ENCODE peak calls at places on chromosomes 6 and 20, in eight cellular contexts. One of them, this sample, is unnamed.

GRCh38 chr6:156517090-156517489 is 260.1 kb upstream of the ARID1B start:
- DNase-seq in ovary: no peak
- DNase-seq in psoas muscle: no peak
- DNase-seq in astrocyte: no peak
- DNase-seq in PC-9: no peak
- DNase-seq in sigmoid colon: no peak
- DNase-seq in IMR-90: no peak
- DNase-seq in fibroblast of lung: no peak
- DNase-seq in this sample: no peak

GRCh38 chr6:29696147-29697129 is 15.5 kb upstream of the ZFP57 start:
- DNase-seq in astrocyte: no peak
- DNase-seq in IMR-90: no peak
- DNase-seq in psoas muscle: no peak
- DNase-seq in sigmoid colon: no peak
- DNase-seq in PC-9: no peak
- DNase-seq in ovary: no peak
- DNase-seq in fibroblast of lung: no peak
- DNase-seq in this sample: no peak

GRCh38 chr20:59676126-59676876 is 72.0 kb downstream of the PHACTR3 start:
- DNase-seq in IMR-90: no peak
- DNase-seq in fibroblast of lung: no peak
- DNase-seq in astrocyte: no peak
- DNase-seq in psoas muscle: no peak
- DNase-seq in ovary: no peak
- DNase-seq in sigmoid colon: no peak
- DNase-seq in PC-9: no peak
- DNase-seq in this sample: no peak

GRCh38 chr6:129317931-129318820 is 391.8 kb downstream of the ARHGAP18 start:
- DNase-seq in astrocyte: peak; percentile 44
- DNase-seq in psoas muscle: no peak
- DNase-seq in ovary: no peak
- DNase-seq in sigmoid colon: no peak
- DNase-seq in PC-9: peak; percentile 100
- DNase-seq in IMR-90: peak; percentile 47
- DNase-seq in fibroblast of lung: peak; percentile 47
- DNase-seq in this sample: no peak

GRCh38 chr6:168365422-168366165 is 46.0 kb upstream of the DACT2 start:
- DNase-seq in sigmoid colon: peak; percentile 47
- DNase-seq in fibroblast of lung: no peak
- DNase-seq in ovary: peak; percentile 29
- DNase-seq in psoas muscle: peak; percentile 5
- DNase-seq in IMR-90: no peak
- DNase-seq in astrocyte: no peak
- DNase-seq in PC-9: no peak
- DNase-seq in this sample: no peak

GRCh38 chr6:125868996-125869395 is 78.2 kb downstream of the NCOA7 start:
- DNase-seq in IMR-90: no peak
- DNase-seq in psoas muscle: peak; percentile 42
- DNase-seq in sigmoid colon: peak; percentile 70
- DNase-seq in astrocyte: no peak
- DNase-seq in PC-9: no peak
- DNase-seq in ovary: no peak
- DNase-seq in fibroblast of lung: no peak
- DNase-seq in this sample: no peak

GRCh38 chr20:46159101-46159897 is 41.2 kb downstream of the CD40 start:
- DNase-seq in ovary: no peak
- DNase-seq in PC-9: no peak
- DNase-seq in IMR-90: no peak
- DNase-seq in fibroblast of lung: no peak
- DNase-seq in astrocyte: no peak
- DNase-seq in sigmoid colon: no peak
- DNase-seq in psoas muscle: no peak
- DNase-seq in this sample: no peak

GRCh38 chr6:45737331-45738056 is 278.2 kb downstream of the CLIC5 start:
- DNase-seq in ovary: no peak
- DNase-seq in PC-9: no peak
- DNase-seq in astrocyte: no peak
- DNase-seq in sigmoid colon: no peak
- DNase-seq in IMR-90: no peak
- DNase-seq in psoas muscle: no peak
- DNase-seq in fibroblast of lung: no peak
- DNase-seq in this sample: no peak

GRCh38 chr20:63842258-63842657 is 11.2 kb upstream of the ZBTB46 start:
- DNase-seq in psoas muscle: no peak
- DNase-seq in fibroblast of lung: no peak
- DNase-seq in ovary: no peak
- DNase-seq in sigmoid colon: no peak
- DNase-seq in IMR-90: no peak
- DNase-seq in astrocyte: no peak
- DNase-seq in PC-9: no peak
- DNase-seq in this sample: no peak

GRCh38 chr6:98880486-98880885 is 46.1 kb downstream of the POU3F2 start:
- DNase-seq in fibroblast of lung: no peak
- DNase-seq in IMR-90: no peak
- DNase-seq in psoas muscle: no peak
- DNase-seq in astrocyte: no peak
- DNase-seq in PC-9: no peak
- DNase-seq in ovary: no peak
- DNase-seq in sigmoid colon: no peak
- DNase-seq in this sample: no peak

GRCh38 chr6:17584241-17584803 is 15.8 kb upstream of the FAM8A1 start:
- DNase-seq in IMR-90: peak; percentile 86
- DNase-seq in fibroblast of lung: peak; percentile 72
- DNase-seq in PC-9: no peak
- DNase-seq in ovary: no peak
- DNase-seq in psoas muscle: no peak
- DNase-seq in astrocyte: peak; percentile 64
- DNase-seq in sigmoid colon: peak; percentile 79
- DNase-seq in this sample: no peak

GRCh38 chr6:154847318-154847717 is 114.1 kb downstream of the SCAF8 start:
- DNase-seq in psoas muscle: no peak
- DNase-seq in ovary: no peak
- DNase-seq in fibroblast of lung: no peak
- DNase-seq in sigmoid colon: no peak
- DNase-seq in IMR-90: no peak
- DNase-seq in PC-9: no peak
- DNase-seq in astrocyte: no peak
- DNase-seq in this sample: no peak

GRCh38 chr6:25603251-25603650 is 48.8 kb upstream of the SCGN start:
- DNase-seq in psoas muscle: no peak
- DNase-seq in IMR-90: no peak
- DNase-seq in astrocyte: no peak
- DNase-seq in PC-9: no peak
- DNase-seq in sigmoid colon: no peak
- DNase-seq in ovary: no peak
- DNase-seq in fibroblast of lung: no peak
- DNase-seq in this sample: no peak

GRCh38 chr6:121408321-121408720 is 27.1 kb upstream of the GJA1 start:
- DNase-seq in PC-9: no peak
- DNase-seq in ovary: no peak
- DNase-seq in IMR-90: no peak
- DNase-seq in sigmoid colon: no peak
- DNase-seq in astrocyte: no peak
- DNase-seq in fibroblast of lung: no peak
- DNase-seq in psoas muscle: no peak
- DNase-seq in this sample: no peak

GRCh38 chr6:40586369-40586768 is 795 bp downstream of the LRFN2 start:
- DNase-seq in PC-9: no peak
- DNase-seq in IMR-90: no peak
- DNase-seq in sigmoid colon: no peak
- DNase-seq in fibroblast of lung: no peak
- DNase-seq in astrocyte: no peak
- DNase-seq in ovary: peak; percentile 41
- DNase-seq in psoas muscle: no peak
- DNase-seq in this sample: no peak

GRCh38 chr20:3209023-3209945 is at the start of gene ITPA:
- DNase-seq in ovary: peak; percentile 62
- DNase-seq in PC-9: peak; percentile 56
- DNase-seq in IMR-90: peak; percentile 20
- DNase-seq in fibroblast of lung: peak; percentile 39
- DNase-seq in sigmoid colon: no peak
- DNase-seq in astrocyte: peak; percentile 27
- DNase-seq in psoas muscle: peak; percentile 45
- DNase-seq in this sample: peak; percentile 59

GRCh38 chr20:22944062-22944461 is 91.0 kb upstream of the SSTR4 start:
- DNase-seq in ovary: no peak
- DNase-seq in IMR-90: no peak
- DNase-seq in psoas muscle: no peak
- DNase-seq in PC-9: no peak
- DNase-seq in astrocyte: no peak
- DNase-seq in fibroblast of lung: no peak
- DNase-seq in sigmoid colon: no peak
- DNase-seq in this sample: no peak

GRCh38 chr20:59829415-59830106 is 103.9 kb downstream of the SYCP2 start:
- DNase-seq in PC-9: no peak
- DNase-seq in astrocyte: no peak
- DNase-seq in psoas muscle: no peak
- DNase-seq in sigmoid colon: peak; percentile 51
- DNase-seq in IMR-90: no peak
- DNase-seq in ovary: no peak
- DNase-seq in fibroblast of lung: no peak
- DNase-seq in this sample: no peak

GRCh38 chr6:131000544-131000943 is 62.5 kb downstream of the EPB41L2 start:
- DNase-seq in ovary: no peak
- DNase-seq in psoas muscle: no peak
- DNase-seq in fibroblast of lung: no peak
- DNase-seq in PC-9: no peak
- DNase-seq in IMR-90: no peak
- DNase-seq in sigmoid colon: no peak
- DNase-seq in astrocyte: no peak
- DNase-seq in this sample: no peak

GRCh38 chr6:139663996-139664395 is 289.5 kb upstream of the CITED2 start:
- DNase-seq in astrocyte: no peak
- DNase-seq in sigmoid colon: no peak
- DNase-seq in IMR-90: no peak
- DNase-seq in ovary: no peak
- DNase-seq in fibroblast of lung: no peak
- DNase-seq in psoas muscle: no peak
- DNase-seq in PC-9: no peak
- DNase-seq in this sample: no peak

GRCh38 chr6:16752206-16752867 is 8.9 kb downstream of the ATXN1 start:
- DNase-seq in psoas muscle: no peak
- DNase-seq in ovary: no peak
- DNase-seq in sigmoid colon: no peak
- DNase-seq in IMR-90: peak; percentile 94
- DNase-seq in fibroblast of lung: peak; percentile 91
- DNase-seq in astrocyte: peak; percentile 89
- DNase-seq in PC-9: peak; percentile 90
- DNase-seq in this sample: no peak

DNA sequence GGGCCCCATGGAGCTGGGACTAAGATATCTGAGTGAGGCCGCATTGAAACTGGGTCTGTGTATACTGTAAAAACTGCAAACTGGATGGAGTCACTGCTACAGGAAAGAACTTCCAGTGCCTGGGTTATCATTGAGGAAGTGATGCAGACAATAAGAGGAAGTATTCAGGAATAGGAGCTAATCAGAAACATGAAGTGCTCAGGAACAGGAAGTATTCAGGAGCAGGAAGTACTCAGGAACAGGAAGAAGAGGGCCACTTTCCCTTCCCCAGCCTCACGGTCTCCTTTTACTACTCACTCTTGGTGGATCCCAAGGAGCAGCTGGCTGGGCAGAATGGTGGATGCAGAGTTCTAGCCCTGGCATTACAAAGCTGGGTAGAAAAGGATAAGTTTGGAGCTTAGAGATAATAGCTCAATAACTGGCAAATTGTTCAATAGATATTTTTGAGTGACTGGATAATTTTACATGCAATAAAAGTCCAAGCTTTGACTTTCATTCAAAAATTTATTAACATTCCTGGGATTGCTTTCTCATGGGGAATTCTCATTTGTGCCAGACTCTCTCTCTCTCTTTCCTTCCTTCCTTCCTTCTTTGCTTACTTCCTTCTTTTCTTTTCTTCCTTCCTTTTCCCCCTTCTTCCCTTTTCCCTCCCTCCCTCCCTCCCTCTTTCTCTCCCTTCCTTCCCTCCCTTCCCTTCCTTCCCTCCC is 82.2 kb upstream of the PAX1 start:
- DNase-seq in sigmoid colon: no peak
- DNase-seq in fibroblast of lung: no peak
- DNase-seq in IMR-90: no peak
- DNase-seq in PC-9: no peak
- DNase-seq in psoas muscle: no peak
- DNase-seq in astrocyte: no peak
- DNase-seq in ovary: no peak
- DNase-seq in this sample: no peak
- H3K4me1 ChIP-seq in sigmoid colon: no peaks in the 10 kb centered on the region
- H3K4me1 ChIP-seq in fibroblast of lung: no peaks in the 10 kb centered on the region
- H3K4me1 ChIP-seq in IMR-90: no peaks in the 10 kb centered on the region
- H3K4me1 ChIP-seq in PC-9: no peaks in the 10 kb centered on the region
- H3K4me1 ChIP-seq in psoas muscle: no peaks in the 10 kb centered on the region
- H3K4me1 ChIP-seq in astrocyte: no peaks in the 10 kb centered on the region
- H3K4me1 ChIP-seq in ovary: no peaks in the 10 kb centered on the region
- H3K4me1 ChIP-seq in this sample: no peaks in the 10 kb centered on the region

GRCh38 chr6:83417880-83418663 is 12.8 kb downstream of the ME1 start:
- DNase-seq in fibroblast of lung: peak; percentile 59
- DNase-seq in PC-9: no peak
- DNase-seq in ovary: no peak
- DNase-seq in sigmoid colon: no peak
- DNase-seq in astrocyte: peak; percentile 31
- DNase-seq in psoas muscle: no peak
- DNase-seq in IMR-90: peak; percentile 79
- DNase-seq in this sample: no peak
- TF ChIP-seq CTCF in fibroblast of lung: peak; percentile 72
- TF ChIP-seq CTCF in PC-9: peak; percentile 66
- TF ChIP-seq CTCF in ovary: peak; percentile 63
- TF ChIP-seq CTCF in sigmoid colon: peak; percentile 51
- TF ChIP-seq CTCF in astrocyte: peak; percentile 51
- TF ChIP-seq CTCF in psoas muscle: peak; percentile 61
- TF ChIP-seq CTCF in IMR-90: peak; percentile 76
- TF ChIP-seq CTCF in this sample: peak; percentile 69

GRCh38 chr20:47253860-47254259 is 102.6 kb downstream of the ZMYND8 start:
- DNase-seq in psoas muscle: no peak
- DNase-seq in IMR-90: peak; percentile 19
- DNase-seq in astrocyte: no peak
- DNase-seq in sigmoid colon: no peak
- DNase-seq in ovary: no peak
- DNase-seq in PC-9: no peak
- DNase-seq in fibroblast of lung: no peak
- DNase-seq in this sample: no peak
- H3K4me1 ChIP-seq in psoas muscle: peaks cover 6% of the 10 kb centered on the region
- H3K4me1 ChIP-seq in IMR-90: peaks cover 14% of the 10 kb centered on the region
- H3K4me1 ChIP-seq in astrocyte: peaks cover 18% of the 10 kb centered on the region
- H3K4me1 ChIP-seq in sigmoid colon: peaks cover 30% of the 10 kb centered on the region
- H3K4me1 ChIP-seq in ovary: peaks cover 6% of the 10 kb centered on the region
- H3K4me1 ChIP-seq in PC-9: no peaks in the 10 kb centered on the region
- H3K4me1 ChIP-seq in fibroblast of lung: peaks cover 6% of the 10 kb centered on the region
- H3K4me1 ChIP-seq in this sample: peaks cover 23% of the 10 kb centered on the region

GRCh38 chr6:42230320-42231034 is 12.8 kb upstream of the MRPS10 start:
- DNase-seq in psoas muscle: no peak
- DNase-seq in sigmoid colon: no peak
- DNase-seq in PC-9: no peak
- DNase-seq in IMR-90: peak; percentile 33
- DNase-seq in fibroblast of lung: no peak
- DNase-seq in ovary: peak; percentile 54
- DNase-seq in astrocyte: no peak
- DNase-seq in this sample: no peak
- TF ChIP-seq CTCF in psoas muscle: no peak
- TF ChIP-seq CTCF in sigmoid colon: no peak
- TF ChIP-seq CTCF in PC-9: peak; percentile 69
- TF ChIP-seq CTCF in IMR-90: peak; percentile 41
- TF ChIP-seq CTCF in fibroblast of lung: peak; percentile 46
- TF ChIP-seq CTCF in ovary: no peak
- TF ChIP-seq CTCF in astrocyte: peak; percentile 53
- TF ChIP-seq CTCF in this sample: no peak